ENCODE peak calls at places on chromosomes 6 and 20, in six cellular contexts. One of them, this sample, is unnamed.

GRCh38 chr20:32285621-32286334 is 8.3 kb downstream of the KIF3B start:
- DNase-seq in GM12878: peak
- DNase-seq in K562: peak
- DNase-seq in HepG2: no peak
- DNase-seq in GM12891: no peak
- DNase-seq in H1: no peak
- DNase-seq in this sample: no peak

GRCh38 chr6:106097368-106098231 is 11.5 kb downstream of the PRDM1 start:
- DNase-seq in K562: peak
- DNase-seq in GM12891: no peak
- DNase-seq in HepG2: no peak
- DNase-seq in H1: no peak
- DNase-seq in GM12878: peak
- DNase-seq in this sample: no peak

GRCh38 chr6:148747145-148747492 is 289 bp downstream of the UST start:
- DNase-seq in HepG2: no peak
- DNase-seq in K562: no peak
- DNase-seq in GM12891: no peak
- DNase-seq in GM12878: no peak
- DNase-seq in H1: no peak
- DNase-seq in this sample: no peak

GRCh38 chr6:12842126-12842525 is 125.6 kb downstream of the PHACTR1 start:
- DNase-seq in H1: no peak
- DNase-seq in HepG2: no peak
- DNase-seq in GM12891: no peak
- DNase-seq in K562: no peak
- DNase-seq in GM12878: no peak
- DNase-seq in this sample: no peak

GRCh38 chr6:27604986-27605385 is 132.1 kb upstream of the ZNF184 start:
- DNase-seq in K562: peak
- DNase-seq in GM12891: no peak
- DNase-seq in H1: no peak
- DNase-seq in GM12878: no peak
- DNase-seq in HepG2: no peak
- DNase-seq in this sample: no peak

GRCh38 chr6:40915165-40915564 is 123.9 kb downstream of the UNC5CL start:
- DNase-seq in GM12878: no peak
- DNase-seq in HepG2: no peak
- DNase-seq in GM12891: no peak
- DNase-seq in K562: no peak
- DNase-seq in H1: no peak
- DNase-seq in this sample: no peak

GRCh38 chr20:23205221-23205620 is 119.1 kb upstream of the CD93 start:
- DNase-seq in GM12878: no peak
- DNase-seq in K562: no peak
- DNase-seq in HepG2: no peak
- DNase-seq in GM12891: no peak
- DNase-seq in H1: no peak
- DNase-seq in this sample: no peak

GRCh38 chr6:169859978-169860703 is 108.7 kb downstream of the ERMARD start:
- DNase-seq in HepG2: no peak
- DNase-seq in H1: peak
- DNase-seq in K562: no peak
- DNase-seq in GM12891: no peak
- DNase-seq in GM12878: no peak
- DNase-seq in this sample: no peak

GRCh38 chr20:50100552-50100951 is 12.4 kb downstream of the UBE2V1 start:
- DNase-seq in GM12891: no peak
- DNase-seq in GM12878: no peak
- DNase-seq in HepG2: no peak
- DNase-seq in K562: no peak
- DNase-seq in H1: no peak
- DNase-seq in this sample: no peak

GRCh38 chr6:71621918-71622519 is 264.3 kb upstream of the RIMS1 start:
- DNase-seq in K562: no peak
- DNase-seq in GM12891: no peak
- DNase-seq in H1: no peak
- DNase-seq in HepG2: peak
- DNase-seq in GM12878: no peak
- DNase-seq in this sample: no peak

GRCh38 chr6:134908906-134909516 is 40.9 kb downstream of the ALDH8A1 start:
- DNase-seq in GM12878: no peak
- DNase-seq in GM12891: no peak
- DNase-seq in H1: no peak
- DNase-seq in HepG2: peak
- DNase-seq in K562: peak
- DNase-seq in this sample: no peak

GRCh38 chr20:59646487-59646886 is 42.1 kb downstream of the PHACTR3 start:
- DNase-seq in GM12878: no peak
- DNase-seq in GM12891: no peak
- DNase-seq in K562: no peak
- DNase-seq in H1: no peak
- DNase-seq in HepG2: no peak
- DNase-seq in this sample: no peak

GRCh38 chr6:31666337-31666960 is 569 bp downstream of the CSNK2B start:
- DNase-seq in HepG2: no peak
- DNase-seq in GM12891: no peak
- DNase-seq in H1: no peak
- DNase-seq in GM12878: no peak
- DNase-seq in K562: peak
- DNase-seq in this sample: no peak

GRCh38 chr6:31663961-31664789 is 622 bp downstream of the GPANK1 start:
- DNase-seq in GM12878: no peak
- DNase-seq in K562: peak
- DNase-seq in H1: no peak
- DNase-seq in HepG2: no peak
- DNase-seq in GM12891: no peak
- DNase-seq in this sample: no peak

GRCh38 chr6:31663087-31663960 is 1.5 kb downstream of the GPANK1 start:
- DNase-seq in GM12878: no peak
- DNase-seq in GM12891: no peak
- DNase-seq in K562: peak
- DNase-seq in HepG2: no peak
- DNase-seq in H1: no peak
- DNase-seq in this sample: no peak

GRCh38 chr6:31665501-31666336 is at the start of gene CSNK2B:
- DNase-seq in GM12878: peak
- DNase-seq in K562: peak
- DNase-seq in GM12891: peak
- DNase-seq in H1: peak
- DNase-seq in HepG2: peak
- DNase-seq in this sample: peak

DNA sequence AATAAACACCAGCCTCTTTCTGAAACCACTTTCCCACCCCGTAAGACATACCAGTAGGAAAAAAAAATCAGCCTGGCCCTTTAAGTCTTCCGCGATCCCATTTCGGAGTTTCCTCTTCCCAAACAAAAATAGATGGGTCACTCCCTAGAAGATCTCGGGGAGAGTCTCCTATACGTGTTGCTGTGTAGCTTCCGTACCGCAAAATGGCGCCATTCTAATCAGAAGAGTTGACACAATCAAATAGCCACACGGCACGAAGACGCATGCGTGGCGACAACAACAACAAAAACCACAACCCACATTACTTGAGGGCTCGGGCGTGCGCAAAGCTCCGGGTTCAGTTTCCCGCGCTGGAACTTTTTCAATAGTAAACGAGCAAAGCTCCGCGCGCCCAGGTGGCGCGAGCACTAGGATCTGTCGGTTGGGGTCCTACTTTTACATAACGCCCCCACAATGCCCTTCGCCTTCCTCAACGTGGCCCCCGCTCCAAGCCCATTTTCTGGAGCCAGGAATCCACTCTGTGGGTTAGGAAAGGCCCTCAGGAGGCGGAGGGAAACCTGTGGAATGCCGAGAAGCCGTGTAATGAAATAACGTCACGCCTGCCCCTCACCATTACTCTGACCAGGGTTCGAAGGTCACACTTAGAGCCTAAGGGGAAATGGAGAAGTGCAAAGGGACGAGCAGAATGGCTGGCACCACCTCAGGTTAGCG is at the start of gene GPANK1:
- DNase-seq in GM12878: peak
- DNase-seq in H1: peak
- DNase-seq in K562: peak
- DNase-seq in HepG2: peak
- DNase-seq in GM12891: peak
- DNase-seq in this sample: peak
- TF ChIP-seq POLR2A in GM12878: no peak
- TF ChIP-seq POLR2A in H1: no peak
- TF ChIP-seq POLR2A in K562: peak
- TF ChIP-seq POLR2A in HepG2: no peak
- TF ChIP-seq POLR2A in GM12891: no peak
- TF ChIP-seq POLR2A in this sample: no peak

GRCh38 chr6:157282279-157282678 is 41.0 kb downstream of the TMEM242 start:
- DNase-seq in GM12891: no peak
- DNase-seq in H1: no peak
- DNase-seq in GM12878: no peak
- DNase-seq in K562: no peak
- DNase-seq in HepG2: no peak
- DNase-seq in this sample: no peak

GRCh38 chr6:157280153-157280552 is 43.2 kb downstream of the TMEM242 start:
- DNase-seq in GM12891: no peak
- DNase-seq in HepG2: no peak
- DNase-seq in H1: no peak
- DNase-seq in K562: peak
- DNase-seq in GM12878: no peak
- DNase-seq in this sample: no peak

GRCh38 chr6:157283330-157283898 is 39.9 kb downstream of the TMEM242 start:
- DNase-seq in K562: no peak
- DNase-seq in H1: no peak
- DNase-seq in HepG2: no peak
- DNase-seq in GM12878: no peak
- DNase-seq in GM12891: no peak
- DNase-seq in this sample: no peak

GRCh38 chr6:157280947-157281346 is 42.4 kb downstream of the TMEM242 start:
- DNase-seq in H1: no peak
- DNase-seq in GM12878: no peak
- DNase-seq in K562: no peak
- DNase-seq in HepG2: no peak
- DNase-seq in GM12891: no peak
- DNase-seq in this sample: no peak

GRCh38 chr6:157281570-157281969 is 41.7 kb downstream of the TMEM242 start:
- DNase-seq in H1: no peak
- DNase-seq in GM12891: no peak
- DNase-seq in GM12878: no peak
- DNase-seq in HepG2: no peak
- DNase-seq in K562: peak
- DNase-seq in this sample: no peak
- TF ChIP-seq TAF1 in H1: no peak
- TF ChIP-seq TAF1 in GM12891: no peak
- TF ChIP-seq TAF1 in GM12878: no peak
- TF ChIP-seq TAF1 in HepG2: no peak
- TF ChIP-seq TAF1 in K562: no peak
- TF ChIP-seq TAF1 in this sample: no peak

GRCh38 chr6:156809034-156809433 is 31.9 kb downstream of the ARID1B start:
- DNase-seq in HepG2: no peak
- DNase-seq in K562: peak
- DNase-seq in GM12878: peak
- DNase-seq in H1: no peak
- DNase-seq in GM12891: no peak
- DNase-seq in this sample: no peak

GRCh38 chr6:156809446-156810178 is 32.4 kb downstream of the ARID1B start:
- DNase-seq in GM12878: no peak
- DNase-seq in GM12891: no peak
- DNase-seq in K562: no peak
- DNase-seq in HepG2: no peak
- DNase-seq in H1: no peak
- DNase-seq in this sample: no peak

GRCh38 chr6:156816505-156816904 is 39.3 kb downstream of the ARID1B start:
- DNase-seq in HepG2: no peak
- DNase-seq in H1: no peak
- DNase-seq in GM12878: no peak
- DNase-seq in GM12891: no peak
- DNase-seq in K562: no peak
- DNase-seq in this sample: no peak

GRCh38 chr6:156808287-156808686 is 31.1 kb downstream of the ARID1B start:
- DNase-seq in GM12891: no peak
- DNase-seq in GM12878: no peak
- DNase-seq in K562: peak
- DNase-seq in H1: no peak
- DNase-seq in HepG2: no peak
- DNase-seq in this sample: no peak

DNA sequence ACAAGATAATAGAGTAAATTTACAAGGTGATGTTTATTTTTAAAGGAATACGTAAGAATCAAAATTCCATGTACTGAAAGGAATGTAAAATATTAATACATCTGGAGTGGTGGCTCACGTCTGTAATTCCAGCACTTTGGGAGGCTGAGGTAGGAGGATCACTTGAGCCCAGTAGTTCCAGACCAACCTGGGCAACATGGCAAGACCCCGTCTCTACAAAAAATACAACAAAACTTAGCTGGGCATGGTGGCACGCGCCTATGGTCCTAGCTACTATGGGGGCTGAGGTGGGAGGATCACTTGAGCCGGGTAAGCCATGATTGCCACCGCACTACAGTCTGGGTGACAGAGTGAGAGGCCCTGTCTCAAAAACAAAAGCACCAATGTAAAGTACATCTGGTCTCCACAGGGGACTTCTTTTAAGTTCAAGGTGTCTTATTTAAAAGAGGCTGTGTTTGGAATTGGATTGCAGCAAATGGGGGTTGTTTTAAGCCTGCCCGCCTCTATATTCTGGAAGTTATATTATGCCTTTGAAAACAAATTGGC is 36.9 kb downstream of the ARID1B start:
- DNase-seq in GM12878: no peak
- DNase-seq in GM12891: no peak
- DNase-seq in K562: no peak
- DNase-seq in H1: no peak
- DNase-seq in HepG2: no peak
- DNase-seq in this sample: no peak
- TF ChIP-seq POLR2AphosphoS5 in GM12878: no peak
- TF ChIP-seq POLR2AphosphoS5 in GM12891: no peak
- TF ChIP-seq POLR2AphosphoS5 in K562: no peak
- TF ChIP-seq POLR2AphosphoS5 in H1: no peak
- TF ChIP-seq POLR2AphosphoS5 in HepG2: no peak
- TF ChIP-seq POLR2AphosphoS5 in this sample: no peak

DNA sequence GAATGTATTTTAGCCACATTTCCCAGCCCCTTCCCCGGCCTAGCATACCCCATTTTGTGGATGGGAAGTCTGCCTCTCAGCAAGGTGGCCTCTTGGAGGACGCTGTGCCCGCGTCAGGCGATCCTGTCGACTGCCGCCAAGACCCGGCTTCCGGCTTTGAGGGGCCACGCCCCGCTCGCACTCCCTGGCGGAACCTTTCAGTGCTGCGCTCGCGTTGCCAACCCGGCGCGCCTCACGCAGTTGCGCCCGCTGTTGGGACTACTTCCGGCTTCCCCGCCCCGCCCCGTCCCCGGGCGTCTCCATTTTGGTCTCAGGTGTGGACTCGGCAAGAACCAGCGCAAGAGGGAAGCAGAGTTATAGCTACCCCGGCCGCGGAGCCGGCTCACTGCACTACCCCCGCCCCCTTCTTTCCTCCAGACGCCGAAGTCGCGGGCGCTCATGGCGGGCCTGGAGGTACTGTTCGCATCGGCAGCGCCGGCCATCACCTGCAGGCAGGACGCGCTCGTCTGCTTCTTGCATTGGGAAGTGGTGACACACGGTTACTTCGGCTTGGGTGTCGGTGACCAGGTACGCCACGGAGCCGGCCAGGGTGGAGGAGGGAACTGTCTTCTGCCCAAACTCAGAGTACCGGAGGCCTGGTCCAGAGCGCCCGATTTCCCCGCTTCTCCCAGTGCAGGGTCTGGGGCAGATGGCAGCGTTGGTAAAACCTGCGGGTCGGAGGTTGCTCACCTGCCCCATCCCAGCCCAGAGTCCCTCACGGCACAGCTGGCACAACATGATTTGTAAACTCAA is at the start of gene PSMF1:
- DNase-seq in HepG2: peak
- DNase-seq in H1: peak
- DNase-seq in K562: peak
- DNase-seq in GM12878: peak
- DNase-seq in GM12891: peak
- DNase-seq in this sample: peak
- TF ChIP-seq POLR2A in HepG2: peak
- TF ChIP-seq POLR2A in H1: peak
- TF ChIP-seq POLR2A in K562: peak
- TF ChIP-seq POLR2A in GM12878: peak
- TF ChIP-seq POLR2A in GM12891: peak
- TF ChIP-seq POLR2A in this sample: peak